ENCODE peak calls at places on chromosome 1, in nine cellular contexts. One of them, this sample, is unnamed.

GRCh38 chr1:170864238-170864637 is 71.1 kb upstream of the MROH9 start:
- DNase-seq in Peyer's patch: no peak
- DNase-seq in lower lobe of right lung: no peak
- DNase-seq in putamen: no peak
- DNase-seq in Calu3: no peak
- DNase-seq in iPS-NIHi11: no peak
- DNase-seq in caudate nucleus: no peak
- DNase-seq in GM12865: no peak
- DNase-seq in erythroblast: no peak
- DNase-seq in this sample: no peak

GRCh38 chr1:200211157-200211556 is 183.6 kb downstream of the NR5A2 start:
- DNase-seq in Peyer's patch: no peak
- DNase-seq in lower lobe of right lung: no peak
- DNase-seq in putamen: no peak
- DNase-seq in Calu3: no peak
- DNase-seq in iPS-NIHi11: no peak
- DNase-seq in caudate nucleus: no peak
- DNase-seq in GM12865: no peak
- DNase-seq in erythroblast: no peak
- DNase-seq in this sample: no peak

GRCh38 chr1:27938488-27938887 is 3.7 kb downstream of the SMPDL3B start:
- DNase-seq in Peyer's patch: no peak
- DNase-seq in lower lobe of right lung: no peak
- DNase-seq in putamen: no peak
- DNase-seq in Calu3: no peak
- DNase-seq in iPS-NIHi11: no peak
- DNase-seq in caudate nucleus: no peak
- DNase-seq in GM12865: no peak
- DNase-seq in erythroblast: no peak
- DNase-seq in this sample: no peak

GRCh38 chr1:57678138-57678537 is 254.3 kb upstream of the DAB1 start:
- DNase-seq in Peyer's patch: no peak
- DNase-seq in lower lobe of right lung: no peak
- DNase-seq in putamen: no peak
- DNase-seq in Calu3: no peak
- DNase-seq in iPS-NIHi11: no peak
- DNase-seq in caudate nucleus: no peak
- DNase-seq in GM12865: no peak
- DNase-seq in erythroblast: no peak
- DNase-seq in this sample: no peak

GRCh38 chr1:150477320-150477719 is 9.9 kb upstream of the TARS2 start:
- DNase-seq in Peyer's patch: peak
- DNase-seq in lower lobe of right lung: no peak
- DNase-seq in putamen: no peak
- DNase-seq in Calu3: peak
- DNase-seq in iPS-NIHi11: no peak
- DNase-seq in caudate nucleus: no peak
- DNase-seq in GM12865: no peak
- DNase-seq in erythroblast: no peak
- DNase-seq in this sample: no peak

GRCh38 chr1:202966006-202966904 is 802 bp downstream of the CYB5R1 start:
- DNase-seq in Peyer's patch: no peak
- DNase-seq in lower lobe of right lung: peak
- DNase-seq in putamen: no peak
- DNase-seq in Calu3: no peak
- DNase-seq in iPS-NIHi11: peak
- DNase-seq in caudate nucleus: no peak
- DNase-seq in GM12865: no peak
- DNase-seq in erythroblast: no peak
- DNase-seq in this sample: no peak

GRCh38 chr1:204457665-204458064 is 36.9 kb downstream of the PIK3C2B start:
- DNase-seq in Peyer's patch: no peak
- DNase-seq in lower lobe of right lung: no peak
- DNase-seq in putamen: no peak
- DNase-seq in Calu3: no peak
- DNase-seq in iPS-NIHi11: no peak
- DNase-seq in caudate nucleus: no peak
- DNase-seq in GM12865: no peak
- DNase-seq in erythroblast: no peak
- DNase-seq in this sample: no peak

GRCh38 chr1:30321996-30322858 is 401.2 kb downstream of the MATN1 start:
- DNase-seq in Peyer's patch: no peak
- DNase-seq in lower lobe of right lung: no peak
- DNase-seq in putamen: no peak
- DNase-seq in Calu3: no peak
- DNase-seq in iPS-NIHi11: no peak
- DNase-seq in caudate nucleus: no peak
- DNase-seq in GM12865: no peak
- DNase-seq in erythroblast: no peak
- DNase-seq in this sample: no peak

GRCh38 chr1:17633654-17634053 is 94.2 kb downstream of the ARHGEF10L start:
- DNase-seq in Peyer's patch: no peak
- DNase-seq in lower lobe of right lung: no peak
- DNase-seq in putamen: no peak
- DNase-seq in Calu3: no peak
- DNase-seq in iPS-NIHi11: no peak
- DNase-seq in caudate nucleus: no peak
- DNase-seq in GM12865: no peak
- DNase-seq in erythroblast: no peak
- DNase-seq in this sample: no peak

GRCh38 chr1:196400478-196401453 is 207.5 kb downstream of the KCNT2 start:
- DNase-seq in Peyer's patch: peak
- DNase-seq in lower lobe of right lung: no peak
- DNase-seq in putamen: no peak
- DNase-seq in Calu3: peak
- DNase-seq in iPS-NIHi11: no peak
- DNase-seq in caudate nucleus: no peak
- DNase-seq in GM12865: no peak
- DNase-seq in erythroblast: no peak
- DNase-seq in this sample: no peak

GRCh38 chr1:153612755-153613331 is at the start of gene S100A16:
- DNase-seq in Peyer's patch: peak
- DNase-seq in lower lobe of right lung: peak
- DNase-seq in putamen: no peak
- DNase-seq in Calu3: peak
- DNase-seq in iPS-NIHi11: peak
- DNase-seq in caudate nucleus: no peak
- DNase-seq in GM12865: no peak
- DNase-seq in erythroblast: peak
- DNase-seq in this sample: peak

GRCh38 chr1:156748670-156749428 is 2.6 kb downstream of the HDGF start:
- DNase-seq in Peyer's patch: peak
- DNase-seq in lower lobe of right lung: peak
- DNase-seq in putamen: no peak
- DNase-seq in Calu3: peak
- DNase-seq in iPS-NIHi11: no peak
- DNase-seq in caudate nucleus: no peak
- DNase-seq in GM12865: peak
- DNase-seq in erythroblast: peak
- DNase-seq in this sample: no peak

GRCh38 chr1:206951318-206952105 is 5.2 kb upstream of the PIGR start:
- DNase-seq in Peyer's patch: no peak
- DNase-seq in lower lobe of right lung: no peak
- DNase-seq in putamen: no peak
- DNase-seq in Calu3: peak
- DNase-seq in iPS-NIHi11: no peak
- DNase-seq in caudate nucleus: no peak
- DNase-seq in GM12865: no peak
- DNase-seq in erythroblast: no peak
- DNase-seq in this sample: no peak

GRCh38 chr1:36857761-36858160 is 176.6 kb downstream of the GRIK3 start:
- DNase-seq in Peyer's patch: no peak
- DNase-seq in lower lobe of right lung: no peak
- DNase-seq in putamen: no peak
- DNase-seq in Calu3: no peak
- DNase-seq in iPS-NIHi11: no peak
- DNase-seq in caudate nucleus: no peak
- DNase-seq in GM12865: no peak
- DNase-seq in erythroblast: no peak
- DNase-seq in this sample: no peak

GRCh38 chr1:81950037-81950436 is 149.3 kb downstream of the ADGRL2 start:
- DNase-seq in Peyer's patch: no peak
- DNase-seq in lower lobe of right lung: no peak
- DNase-seq in putamen: no peak
- DNase-seq in Calu3: no peak
- DNase-seq in iPS-NIHi11: no peak
- DNase-seq in caudate nucleus: no peak
- DNase-seq in GM12865: no peak
- DNase-seq in erythroblast: no peak
- DNase-seq in this sample: no peak

GRCh38 chr1:169107673-169108160 is 1.2 kb downstream of the ATP1B1 start:
- DNase-seq in Peyer's patch: no peak
- DNase-seq in lower lobe of right lung: no peak
- DNase-seq in putamen: no peak
- DNase-seq in Calu3: no peak
- DNase-seq in iPS-NIHi11: no peak
- DNase-seq in caudate nucleus: no peak
- DNase-seq in GM12865: no peak
- DNase-seq in erythroblast: peak
- DNase-seq in this sample: no peak

GRCh38 chr1:241499910-241500309 is 19.6 kb downstream of the FH start:
- DNase-seq in Peyer's patch: no peak
- DNase-seq in lower lobe of right lung: no peak
- DNase-seq in putamen: no peak
- DNase-seq in Calu3: peak
- DNase-seq in iPS-NIHi11: peak
- DNase-seq in caudate nucleus: no peak
- DNase-seq in GM12865: no peak
- DNase-seq in erythroblast: peak
- DNase-seq in this sample: no peak

GRCh38 chr1:199098468-199098867 is 459.6 kb downstream of the PTPRC start:
- DNase-seq in Peyer's patch: no peak
- DNase-seq in lower lobe of right lung: no peak
- DNase-seq in putamen: no peak
- DNase-seq in Calu3: no peak
- DNase-seq in iPS-NIHi11: no peak
- DNase-seq in caudate nucleus: no peak
- DNase-seq in GM12865: no peak
- DNase-seq in erythroblast: no peak
- DNase-seq in this sample: no peak

GRCh38 chr1:89739013-89739843 is 81.6 kb upstream of the LRRC8D start:
- DNase-seq in Peyer's patch: peak
- DNase-seq in lower lobe of right lung: no peak
- DNase-seq in putamen: no peak
- DNase-seq in Calu3: no peak
- DNase-seq in iPS-NIHi11: no peak
- DNase-seq in caudate nucleus: no peak
- DNase-seq in GM12865: peak
- DNase-seq in erythroblast: no peak
- DNase-seq in this sample: peak

GRCh38 chr1:101115112-101115511 is 89.5 kb upstream of the DPH5 start:
- DNase-seq in Peyer's patch: no peak
- DNase-seq in lower lobe of right lung: no peak
- DNase-seq in putamen: no peak
- DNase-seq in Calu3: no peak
- DNase-seq in iPS-NIHi11: no peak
- DNase-seq in caudate nucleus: no peak
- DNase-seq in GM12865: no peak
- DNase-seq in erythroblast: no peak
- DNase-seq in this sample: no peak

GRCh38 chr1:9942399-9942938 is 722 bp downstream of the LZIC start:
- DNase-seq in Peyer's patch: peak
- DNase-seq in lower lobe of right lung: no peak
- DNase-seq in putamen: no peak
- DNase-seq in Calu3: peak
- DNase-seq in iPS-NIHi11: peak
- DNase-seq in caudate nucleus: no peak
- DNase-seq in GM12865: peak
- DNase-seq in erythroblast: peak
- DNase-seq in this sample: peak

GRCh38 chr1:118147542-118147941 is 37.5 kb downstream of the SPAG17 start:
- DNase-seq in Peyer's patch: no peak
- DNase-seq in lower lobe of right lung: no peak
- DNase-seq in putamen: no peak
- DNase-seq in Calu3: no peak
- DNase-seq in iPS-NIHi11: no peak
- DNase-seq in caudate nucleus: no peak
- DNase-seq in GM12865: no peak
- DNase-seq in erythroblast: no peak
- DNase-seq in this sample: no peak

GRCh38 chr1:241586905-241587532 is 53.1 kb downstream of the CHML start:
- DNase-seq in Peyer's patch: no peak
- DNase-seq in lower lobe of right lung: no peak
- DNase-seq in putamen: peak
- DNase-seq in Calu3: no peak
- DNase-seq in iPS-NIHi11: no peak
- DNase-seq in caudate nucleus: no peak
- DNase-seq in GM12865: no peak
- DNase-seq in erythroblast: no peak
- DNase-seq in this sample: no peak

GRCh38 chr1:115006191-115006590 is 23.4 kb upstream of the TSHB start:
- DNase-seq in Peyer's patch: no peak
- DNase-seq in lower lobe of right lung: no peak
- DNase-seq in putamen: no peak
- DNase-seq in Calu3: no peak
- DNase-seq in iPS-NIHi11: no peak
- DNase-seq in caudate nucleus: no peak
- DNase-seq in GM12865: no peak
- DNase-seq in erythroblast: no peak
- DNase-seq in this sample: no peak

GRCh38 chr1:11194407-11195176 is 5.4 kb downstream of the ANGPTL7 start:
- DNase-seq in Peyer's patch: no peak
- DNase-seq in lower lobe of right lung: no peak
- DNase-seq in putamen: peak
- DNase-seq in Calu3: no peak
- DNase-seq in iPS-NIHi11: peak
- DNase-seq in caudate nucleus: no peak
- DNase-seq in GM12865: no peak
- DNase-seq in erythroblast: no peak
- DNase-seq in this sample: no peak

GRCh38 chr1:58608945-58609344 is 31.9 kb upstream of the TACSTD2 start:
- DNase-seq in Peyer's patch: no peak
- DNase-seq in lower lobe of right lung: no peak
- DNase-seq in putamen: no peak
- DNase-seq in Calu3: no peak
- DNase-seq in iPS-NIHi11: no peak
- DNase-seq in caudate nucleus: no peak
- DNase-seq in GM12865: no peak
- DNase-seq in erythroblast: no peak
- DNase-seq in this sample: no peak

GRCh38 chr1:17600313-17600712 is 60.8 kb downstream of the ARHGEF10L start:
- DNase-seq in Peyer's patch: no peak
- DNase-seq in lower lobe of right lung: no peak
- DNase-seq in putamen: no peak
- DNase-seq in Calu3: no peak
- DNase-seq in iPS-NIHi11: no peak
- DNase-seq in caudate nucleus: no peak
- DNase-seq in GM12865: no peak
- DNase-seq in erythroblast: no peak
- DNase-seq in this sample: no peak

GRCh38 chr1:235946570-235946981 is 79.9 kb upstream of the LYST start:
- DNase-seq in Peyer's patch: no peak
- DNase-seq in lower lobe of right lung: no peak
- DNase-seq in putamen: no peak
- DNase-seq in Calu3: peak
- DNase-seq in iPS-NIHi11: no peak
- DNase-seq in caudate nucleus: no peak
- DNase-seq in GM12865: peak
- DNase-seq in erythroblast: no peak
- DNase-seq in this sample: peak

GRCh38 chr1:109980324-109981127 is 4.0 kb upstream of the AHCYL1 start:
- DNase-seq in Peyer's patch: peak
- DNase-seq in lower lobe of right lung: peak
- DNase-seq in putamen: no peak
- DNase-seq in Calu3: peak
- DNase-seq in iPS-NIHi11: peak
- DNase-seq in caudate nucleus: no peak
- DNase-seq in GM12865: peak
- DNase-seq in erythroblast: no peak
- DNase-seq in this sample: peak

GRCh38 chr1:201648066-201648910 is 109.4 kb downstream of the NAV1 start:
- DNase-seq in Peyer's patch: no peak
- DNase-seq in lower lobe of right lung: peak
- DNase-seq in putamen: peak
- DNase-seq in Calu3: peak
- DNase-seq in iPS-NIHi11: peak
- DNase-seq in caudate nucleus: peak
- DNase-seq in GM12865: no peak
- DNase-seq in erythroblast: no peak
- DNase-seq in this sample: no peak

GRCh38 chr1:230465701-230466100 is 39.6 kb upstream of the PGBD5 start:
- DNase-seq in Peyer's patch: no peak
- DNase-seq in lower lobe of right lung: no peak
- DNase-seq in putamen: peak
- DNase-seq in Calu3: no peak
- DNase-seq in iPS-NIHi11: no peak
- DNase-seq in caudate nucleus: no peak
- DNase-seq in GM12865: no peak
- DNase-seq in erythroblast: no peak
- DNase-seq in this sample: no peak